ENCODE peak calls at places on chromosomes 7 and 10, in ten cellular contexts. P is HFF-Myc, J is cardiac fibroblast, C is heart right ventricle, G is esophagus muscularis mucosa, A is heart left ventricle, Y is transverse colon, M is left ventricle myocardium inferior, Z is retinal pigment epithelial cell, S is fibroblast of pulmonary artery. U is an unnamed sample.
A peak's percentile ranks its signal among the peaks of the same experiment; 100 is the strongest.

GRCh38 chr10:47449102-47449978 is 34.6 kb downstream of the ANXA8 start:
- DNase-seq in A (no peak), Y (no peak), P (no peak), M (no peak), G (peak; percentile 80), Z (no peak), J (no peak), S (no peak), C (no peak), U (no peak)

GRCh38 chr7:41835977-41836530 is 133.2 kb upstream of the INHBA start:
- DNase-seq in Z (no peak), A (no peak), S (no peak), G (no peak), C (no peak), Y (no peak), P (no peak), M (no peak), J (no peak), U (no peak)

GRCh38 chr10:108358912-108359311 is 1194.4 kb upstream of the SORCS1 start:
- DNase-seq in J (peak; percentile 88), A (no peak), G (no peak), M (no peak), S (peak; percentile 86), Z (peak; percentile 91), Y (no peak), P (peak; percentile 52), C (no peak), U (peak; percentile 27)

GRCh38 chr7:53059591-53059990 is 24.2 kb downstream of the POM121L12 start:
- DNase-seq in G (no peak), Z (no peak), M (no peak), P (no peak), Y (no peak), C (no peak), S (no peak), J (no peak), A (no peak), U (no peak)

GRCh38 chr10:80751940-80752339 is 214.2 kb downstream of the SH2D4B start:
- DNase-seq in Y (no peak), S (no peak), A (no peak), G (no peak), J (no peak), C (no peak), Z (no peak), P (no peak), M (no peak), U (no peak)

GRCh38 chr10:17003151-17003550 is 126.5 kb downstream of the CUBN start:
- DNase-seq in Z (no peak), S (peak; percentile 85), G (peak; percentile 77), M (no peak), A (no peak), Y (no peak), C (no peak), J (peak; percentile 86), P (peak; percentile 86), U (no peak)

GRCh38 chr7:139972000-139972399 is 90.8 kb downstream of the PARP12 start:
- DNase-seq in C (no peak), J (no peak), G (no peak), Y (no peak), Z (no peak), P (no peak), M (no peak), S (no peak), A (no peak), U (no peak)

GRCh38 chr10:61643316-61643751 is 19.4 kb upstream of the CABCOCO1 start:
- DNase-seq in Y (no peak), M (no peak), A (no peak), J (peak; percentile 92), Z (no peak), P (no peak), S (peak; percentile 86), C (no peak), G (no peak), U (no peak)

GRCh38 chr7:47591655-47592572 is 10.0 kb upstream of the TNS3 start:
- DNase-seq in Y (no peak), C (no peak), A (no peak), M (no peak), Z (peak; percentile 76), J (peak; percentile 43), G (no peak), S (peak; percentile 66), P (no peak), U (peak; percentile 68)

GRCh38 chr7:119270045-119270464 is 1002.9 kb upstream of the KCND2 start:
- DNase-seq in Y (peak; percentile 19), A (no peak), G (no peak), C (no peak), M (no peak), P (peak; percentile 9), J (peak; percentile 82), S (peak; percentile 72), Z (peak; percentile 30), U (peak; percentile 26)

GRCh38 chr7:44184221-44184873 is 4.9 kb downstream of the GCK start:
- DNase-seq in Z (peak; percentile 33), P (peak; percentile 47), Y (no peak), S (peak; percentile 71), J (peak; percentile 84), M (no peak), C (no peak), G (no peak), A (no peak), U (peak; percentile 44)

GRCh38 chr10:43208147-43209063 is 58.5 kb downstream of the RASGEF1A start:
- DNase-seq in Z (no peak), C (peak; percentile 3), M (peak; percentile 9), G (no peak), J (no peak), S (no peak), Y (peak; percentile 4), A (peak; percentile 5), P (no peak), U (no peak)

GRCh38 chr10:124106241-124106905 is 13.0 kb upstream of the CHST15 start:
- DNase-seq in Y (peak; percentile 71), Z (peak; percentile 82), C (peak; percentile 40), J (peak; percentile 63), M (no peak), G (peak; percentile 96), P (peak; percentile 52), S (peak; percentile 90), A (peak; percentile 51), U (peak; percentile 48)

GRCh38 chr10:45374451-45375052 is 536 bp downstream of the ALOX5 start:
- DNase-seq in J (no peak), C (peak; percentile 18), A (no peak), P (no peak), M (no peak), Y (no peak), Z (no peak), G (no peak), S (no peak), U (no peak)

GRCh38 chr7:97752215-97752614 is 20.3 kb downstream of the TAC1 start:
- DNase-seq in J (no peak), C (no peak), A (no peak), P (no peak), M (no peak), S (no peak), Z (no peak), G (no peak), Y (no peak), U (no peak)

GRCh38 chr10:98055875-98056516 is 25.6 kb upstream of the CRTAC1 start:
- DNase-seq in A (no peak), P (peak; percentile 19), Z (no peak), M (no peak), Y (no peak), G (no peak), C (no peak), J (peak; percentile 11), S (peak; percentile 32), U (no peak)

GRCh38 chr10:129466703-129467345 is at the start of gene MGMT:
- DNase-seq in P (peak; percentile 22), G (peak; percentile 99), A (peak; percentile 95), M (peak; percentile 97), C (peak; percentile 98), J (peak; percentile 83), Y (peak; percentile 97), Z (peak; percentile 29), S (peak; percentile 85), U (peak; percentile 50)

GRCh38 chr10:44958897-44959242 is 732 bp upstream of the RASSF4 start:
- DNase-seq in A (no peak), G (no peak), Y (no peak), S (no peak), P (no peak), Z (no peak), C (no peak), J (no peak), M (no peak), U (no peak)

GRCh38 chr10:125080984-125081383 is 79.4 kb downstream of the CTBP2 start:
- DNase-seq in Z (no peak), M (no peak), G (no peak), Y (no peak), C (no peak), J (no peak), P (no peak), S (no peak), A (no peak), U (no peak)

GRCh38 chr10:1180836-1181235 is 124.7 kb downstream of the WDR37 start:
- DNase-seq in G (no peak), Y (no peak), P (no peak), J (no peak), S (no peak), Z (no peak), C (no peak), M (no peak), A (no peak), U (no peak)

GRCh38 chr7:100358027-100358856 is at the start of gene PILRB:
- DNase-seq in C (no peak), M (no peak), G (no peak), S (no peak), Z (no peak), P (no peak), J (no peak), A (no peak), Y (no peak), U (no peak)
- TF ChIP-seq CTCF in C (no peak), M (no peak), G (no peak), S (peak; percentile 4), Z (peak; percentile 7), P (no peak), J (peak; percentile 12), A (no peak), Y (no peak), U (no peak)

GRCh38 chr7:18496336-18496700 is 769 bp downstream of the HDAC9 start:
- DNase-seq in C (no peak), P (no peak), Z (no peak), J (no peak), G (no peak), Y (no peak), S (no peak), A (no peak), M (no peak), U (no peak)
- H3K4me3 ChIP-seq in C (peak overlapping the region; percentile 54), P (peak overlapping the region; percentile 26), Z (peak overlapping the region; percentile 64), J (peak overlapping the region; percentile 35), G (peak overlapping the region; percentile 53), Y (peak overlapping the region; percentile 9), S (peak overlapping the region; percentile 42), A (peak overlapping the region; percentile 38), M (peak overlapping the region; percentile 68), U (no peak overlapping the region)

GRCh38 chr10:88880287-88881094 is 446 bp downstream of the STAMBPL1 start:
- DNase-seq in G (peak; percentile 95), J (peak; percentile 85), Z (peak; percentile 28), Y (peak; percentile 85), M (peak; percentile 87), A (peak; percentile 87), S (peak; percentile 84), P (no peak), C (peak; percentile 84), U (no peak)
- TF ChIP-seq CTCF in G (peak; percentile 24), J (peak; percentile 27), Z (peak; percentile 34), Y (no peak), M (peak; percentile 47), A (no peak), S (peak; percentile 18), P (peak; percentile 14), C (peak; percentile 51), U (peak; percentile 26)

GRCh38 chr10:33332183-33333031 is 2.1 kb downstream of the NRP1 start:
- DNase-seq in A (no peak), G (no peak), M (no peak), P (no peak), S (peak; percentile 74), C (no peak), J (peak; percentile 60), Y (no peak), Z (no peak), U (no peak)
- H3K4me3 ChIP-seq in A (peak overlapping the region; percentile 53), G (peak overlapping the region; percentile 74), M (peak overlapping the region; percentile 82), P (peak overlapping the region; percentile 86), S (peak overlapping the region; percentile 89), C (peak overlapping the region; percentile 71), J (peak overlapping the region; percentile 88), Y (peak overlapping the region; percentile 51), Z (peak overlapping the region; percentile 73), U (peak overlapping the region; percentile 93)

U was measured in AG04450.